ENCODE peak calls at places on chromosomes 16 and 17, in six cellular contexts. O is ascending aorta, Y is lung, L is fibroblast of lung, C is lower lobe of right lung, R is WTC11. Q is an unnamed sample.

GRCh38 chr17:39835038-39835786 is 28.9 kb downstream of the IKZF3 start:
- DNase-seq in L (no peak), O (no peak), R (peak; percentile 38), Y (no peak), C (no peak), Q (no peak)

GRCh38 chr16:80804451-80805383 is at the start of gene CDYL2:
- DNase-seq in C (peak; percentile 65), L (peak; percentile 19), Y (peak; percentile 29), O (no peak), R (peak; percentile 21), Q (peak; percentile 11)

GRCh38 chr17:73197141-73197540 is 4.3 kb downstream of the COG1 start:
- DNase-seq in O (no peak), Y (no peak), C (no peak), L (no peak), R (no peak), Q (no peak)

GRCh38 chr17:69874220-69874670 is 200.8 kb upstream of the KCNJ16 start:
- DNase-seq in Y (no peak), O (no peak), C (no peak), L (peak; percentile 74), R (no peak), Q (peak; percentile 71)

GRCh38 chr16:89120921-89121351 is 27.3 kb downstream of the ACSF3 start:
- DNase-seq in Y (no peak), R (peak; percentile 1), L (no peak), C (peak; percentile 40), O (no peak), Q (no peak)

GRCh38 chr16:66581246-66581952 is 2.1 kb downstream of the CMTM2 start:
- DNase-seq in Y (no peak), L (peak; percentile 9), R (no peak), O (no peak), C (no peak), Q (peak; percentile 18)

GRCh38 chr17:292016-292415 is 60.6 kb downstream of the RPH3AL start:
- DNase-seq in C (peak; percentile 28), R (no peak), L (no peak), O (no peak), Y (no peak), Q (no peak)

GRCh38 chr17:45284176-45285140 is 22.6 kb upstream of the SPATA32 start:
- DNase-seq in Y (no peak), O (no peak), L (no peak), R (peak; percentile 51), C (no peak), Q (no peak)

GRCh38 chr16:80125677-80126076 is 415.1 kb upstream of the DYNLRB2 start:
- DNase-seq in O (no peak), L (no peak), C (no peak), Y (no peak), R (no peak), Q (no peak)

GRCh38 chr17:21282231-21282630 is 2.3 kb upstream of the MAP2K3 start:
- DNase-seq in R (no peak), C (no peak), O (peak; percentile 94), Y (no peak), L (peak; percentile 93), Q (peak; percentile 95)

GRCh38 chr16:85871756-85872155 is 27.2 kb upstream of the IRF8 start:
- DNase-seq in Y (no peak), R (no peak), O (no peak), C (no peak), L (no peak), Q (peak; percentile 20)

GRCh38 chr16:88532434-88533241 is 37.6 kb upstream of the ZC3H18 start:
- DNase-seq in O (no peak), C (peak; percentile 46), Y (no peak), R (no peak), L (no peak), Q (no peak)

GRCh38 chr16:73082608-73083007 is 34.7 kb upstream of the ZFHX3 start:
- DNase-seq in L (peak; percentile 94), Y (no peak), R (no peak), O (peak; percentile 71), C (no peak), Q (peak; percentile 92)

GRCh38 chr17:28570716-28571254 is 539 bp downstream of the PIGS start:
- DNase-seq in O (no peak), R (peak; percentile 55), C (peak; percentile 54), Y (no peak), L (no peak), Q (no peak)

GRCh38 chr17:73901661-73902415 is 257.6 kb upstream of the SDK2 start:
- DNase-seq in O (no peak), L (no peak), Y (peak; percentile 61), C (peak; percentile 76), R (peak; percentile 65), Q (no peak)

GRCh38 chr16:21708533-21709115 is 44.9 kb downstream of the OTOA start:
- DNase-seq in Y (peak; percentile 76), R (peak; percentile 82), C (peak; percentile 53), L (peak; percentile 70), O (peak; percentile 85), Q (peak; percentile 76)
- TF ChIP-seq CTCF in Y (peak; percentile 66), R (peak; percentile 77), C (peak; percentile 88), L (peak; percentile 81), O (peak; percentile 84), Q (peak; percentile 69)

DNA sequence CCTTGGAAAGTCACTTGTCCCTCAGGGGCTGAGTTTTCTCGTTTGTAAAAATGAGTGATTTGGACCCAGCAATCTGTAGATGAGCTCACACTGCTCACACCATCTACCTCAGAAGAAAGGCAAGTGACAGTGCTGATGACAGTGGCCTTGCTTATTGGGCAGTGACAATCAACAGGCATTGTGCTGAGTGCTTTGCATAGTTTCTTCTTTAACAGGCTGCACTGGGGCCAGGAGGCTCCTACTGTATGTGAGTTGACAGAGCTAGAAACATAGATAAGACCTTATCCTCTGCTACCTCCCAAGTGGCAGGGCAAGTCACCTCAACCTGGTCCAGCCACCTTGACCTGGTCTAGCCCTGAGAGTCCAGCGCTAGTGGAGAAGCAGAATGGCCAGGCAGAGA is 29.7 kb upstream of the SLC12A3 start:
- DNase-seq in L (no peak), O (no peak), R (no peak), Y (no peak), C (no peak), Q (no peak)
- TF ChIP-seq CTCF in L (no peak), O (no peak), R (no peak), Y (no peak), C (no peak), Q (no peak)

DNA sequence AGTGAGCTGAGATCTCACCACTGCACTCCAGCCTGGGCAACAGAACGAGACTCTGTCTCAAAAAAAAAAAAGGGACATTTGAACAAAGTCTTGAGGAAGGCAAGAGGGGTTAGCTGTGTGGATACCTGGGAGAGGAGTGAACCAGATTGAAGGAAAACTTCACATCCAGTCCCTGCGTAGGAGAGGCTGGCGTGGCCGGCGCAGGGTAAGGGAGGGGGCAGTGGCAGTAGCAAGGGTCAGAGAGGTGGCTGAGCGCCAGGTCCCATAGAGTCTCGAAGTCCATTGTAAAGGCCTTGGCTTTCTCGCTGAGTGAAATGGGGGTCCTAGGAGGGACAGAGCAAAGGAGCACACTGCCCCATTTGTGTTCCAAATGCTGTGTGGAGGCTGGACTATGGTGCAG is 171.8 kb upstream of the WSCD1 start:
- DNase-seq in L (no peak), Y (no peak), C (no peak), R (no peak), O (no peak), Q (no peak)
- TF ChIP-seq CTCF in L (no peak), Y (no peak), C (no peak), R (no peak), O (no peak), Q (no peak)

GRCh38 chr17:75539969-75540729 is 14.7 kb downstream of the LLGL2 start:
- DNase-seq in O (no peak), Y (no peak), C (no peak), R (no peak), L (no peak), Q (no peak)
- TF ChIP-seq CTCF in O (no peak), Y (no peak), C (no peak), R (no peak), L (no peak), Q (no peak)

GRCh38 chr17:72056727-72057290 is 64.0 kb upstream of the SOX9 start:
- DNase-seq in Y (no peak), R (peak; percentile 30), L (no peak), C (no peak), O (no peak), Q (no peak)
- TF ChIP-seq CTCF in Y (no peak), R (no peak), L (no peak), C (no peak), O (no peak), Q (no peak)

DNA sequence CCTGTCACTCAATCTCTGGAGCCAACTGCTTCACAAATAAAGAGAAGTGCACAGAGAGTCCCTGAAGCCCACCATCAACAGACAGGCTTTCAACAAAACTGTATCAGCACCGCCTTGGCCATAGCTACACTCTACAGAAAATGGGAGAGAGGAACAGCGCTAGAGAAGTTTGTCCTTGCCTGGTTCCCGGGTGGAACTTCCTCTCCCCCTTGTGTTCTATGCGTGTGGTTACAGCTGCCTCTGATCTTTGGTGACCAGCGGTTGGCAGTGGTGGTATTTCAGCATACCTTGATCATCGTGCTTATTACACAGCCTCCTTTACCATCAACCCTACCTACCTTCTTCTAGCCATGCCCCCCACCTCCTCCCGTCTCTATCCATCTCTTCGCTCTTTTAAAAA is 91.4 kb upstream of the CCL2 start:
- DNase-seq in R (peak; percentile 44), C (no peak), O (no peak), L (peak; percentile 48), Y (no peak), Q (no peak)
- TF ChIP-seq CTCF in R (peak; percentile 39), C (peak; percentile 32), O (peak; percentile 34), L (peak; percentile 61), Y (no peak), Q (no peak)

DNA sequence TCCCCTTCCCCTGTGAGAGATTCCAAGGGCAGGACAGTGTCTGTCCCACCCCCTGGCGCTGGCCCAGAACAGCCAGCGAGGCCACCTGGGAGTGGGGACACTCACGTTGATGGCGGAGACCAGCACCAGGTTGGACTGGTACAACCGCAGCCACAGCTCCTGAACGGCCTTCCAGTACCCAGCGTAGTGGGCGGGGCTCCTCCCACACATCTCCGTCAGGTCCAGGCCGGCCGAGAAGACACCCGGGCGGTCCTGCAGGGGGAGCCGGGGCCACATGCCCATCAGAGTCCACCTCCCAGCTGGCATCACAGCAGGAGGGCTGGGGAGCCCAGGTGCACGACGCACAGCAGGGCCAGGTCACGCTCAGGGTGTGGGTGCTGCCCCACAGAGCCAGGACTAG is 7.1 kb downstream of the ECI1 start:
- DNase-seq in Y (no peak), L (no peak), R (peak; percentile 56), C (no peak), O (no peak), Q (no peak)
- TF ChIP-seq CTCF in Y (no peak), L (no peak), R (no peak), C (no peak), O (no peak), Q (no peak)

Q was measured in MCF 10A.